ENCODE peak calls at places on chromosomes 7 and 10, in nine cellular contexts. G is BE2C; O is PC-9; M is HAP-1; V is mammary epithelial cell; S is CD8-positive, alpha-beta T cell; U is naive thymus-derived CD4-positive, alpha-beta T cell; T is aorta; B is tibial artery. X is an unnamed sample. For H3K4me1, the result is how much of the 10 kb centered on the place peaks cover.

GRCh38 chr7:84865560-84865959 is 321.3 kb downstream of the SEMA3D start:
- DNase-seq in G (no peak), O (no peak), M (no peak), V (no peak), S (no peak), U (no peak), T (no peak), B (no peak), X (no peak)

GRCh38 chr7:25805027-25805687 is 346.8 kb upstream of the NFE2L3 start:
- DNase-seq in G (peak), O (no peak), M (no peak), V (peak), S (no peak), U (no peak), T (no peak), B (no peak), X (no peak)

GRCh38 chr7:81470084-81470723 is 299.6 kb downstream of the HGF start:
- DNase-seq in G (peak), O (peak), M (peak), V (peak), S (no peak), U (no peak), T (peak), B (peak), X (no peak)

GRCh38 chr10:68110027-68110426 is 739 bp downstream of the MYPN start:
- DNase-seq in G (no peak), O (no peak), M (no peak), V (no peak), S (no peak), U (no peak), T (no peak), B (no peak), X (no peak)

GRCh38 chr10:122213766-122214165 is 57.3 kb upstream of the BTBD16 start:
- DNase-seq in G (no peak), O (no peak), M (no peak), V (no peak), S (no peak), U (no peak), T (no peak), B (no peak), X (no peak)

GRCh38 chr7:7693881-7694280 is 24.5 kb downstream of the RPA3 start:
- DNase-seq in G (no peak), O (no peak), M (no peak), V (peak), S (no peak), U (no peak), T (no peak), B (no peak), X (no peak)

GRCh38 chr7:35697414-35698175 is 2.7 kb upstream of the HERPUD2 start:
- DNase-seq in G (no peak), O (peak), M (no peak), V (peak), S (no peak), U (no peak), T (no peak), B (no peak), X (no peak)

GRCh38 chr10:102451105-102451969 is at the start of gene C10orf95:
- DNase-seq in G (no peak), O (peak), M (peak), V (peak), S (no peak), U (no peak), T (no peak), B (no peak), X (peak)

GRCh38 chr10:133127291-133128125 is 32.5 kb upstream of the KNDC1 start:
- DNase-seq in G (peak), O (no peak), M (peak), V (no peak), S (peak), U (no peak), T (peak), B (no peak), X (peak)

GRCh38 chr7:131329176-131329570 is 1.5 kb downstream of the MKLN1 start:
- DNase-seq in G (no peak), O (no peak), M (no peak), V (no peak), S (no peak), U (no peak), T (no peak), B (no peak), X (no peak)

GRCh38 chr10:93897070-93897797 is 3.5 kb downstream of the SLC35G1 start:
- DNase-seq in G (no peak), O (no peak), M (no peak), V (no peak), S (no peak), U (no peak), T (no peak), B (no peak), X (no peak)

GRCh38 chr10:113880236-113880635 is 25.8 kb downstream of the NHLRC2 start:
- DNase-seq in G (no peak), O (no peak), M (no peak), V (peak), S (no peak), U (no peak), T (no peak), B (no peak), X (no peak)

GRCh38 chr7:2513702-2514101 is 5.9 kb upstream of the LFNG start:
- DNase-seq in G (peak), O (no peak), M (no peak), V (no peak), S (no peak), U (no peak), T (no peak), B (no peak), X (no peak)

GRCh38 chr10:131212763-131213325 is 98.7 kb downstream of the TCERG1L start:
- DNase-seq in G (no peak), O (no peak), M (no peak), V (no peak), S (no peak), U (no peak), T (no peak), B (no peak), X (peak)

GRCh38 chr10:77837248-77837924 is 89.2 kb downstream of the DLG5 start:
- DNase-seq in G (peak), O (no peak), M (peak), V (peak), S (peak), U (peak), T (no peak), B (no peak), X (no peak)

GRCh38 chr7:104956753-104957450 is 57.1 kb upstream of the KMT2E start:
- DNase-seq in G (no peak), O (no peak), M (no peak), V (peak), S (no peak), U (no peak), T (no peak), B (no peak), X (no peak)

GRCh38 chr10:17673517-17674051 is 29.6 kb downstream of the STAM start:
- DNase-seq in G (no peak), O (peak), M (no peak), V (peak), S (no peak), U (no peak), T (no peak), B (no peak), X (no peak)

GRCh38 chr10:17669185-17669872 is 25.4 kb downstream of the STAM start:
- DNase-seq in G (no peak), O (no peak), M (no peak), V (no peak), S (no peak), U (no peak), T (no peak), B (no peak), X (no peak)

GRCh38 chr10:17675638-17676037 is 31.7 kb downstream of the STAM start:
- DNase-seq in G (no peak), O (no peak), M (no peak), V (no peak), S (no peak), U (no peak), T (no peak), B (no peak), X (no peak)

GRCh38 chr10:17668435-17669184 is 24.7 kb downstream of the STAM start:
- DNase-seq in G (no peak), O (no peak), M (no peak), V (no peak), S (no peak), U (no peak), T (no peak), B (no peak), X (no peak)

DNA sequence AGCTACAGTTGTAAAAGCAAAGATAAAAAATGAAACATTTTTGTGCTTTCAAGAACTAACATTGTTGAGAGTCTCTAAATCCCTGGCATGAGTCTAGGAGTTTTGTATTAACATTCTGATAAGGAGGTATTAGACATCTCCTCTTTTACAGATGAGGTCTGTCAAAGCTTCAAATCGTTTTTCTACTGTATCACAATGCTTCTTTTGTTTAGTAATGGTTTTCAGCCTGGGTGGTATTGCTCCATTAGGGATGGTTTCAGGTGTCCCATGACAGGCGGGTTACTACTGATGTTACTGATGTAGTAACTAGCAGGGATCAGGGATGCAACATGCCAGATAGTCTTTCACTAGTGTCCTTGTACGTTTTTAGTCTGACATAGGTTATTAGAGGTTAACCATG is 27.4 kb downstream of the STAM start:
- DNase-seq in G (no peak), O (no peak), M (no peak), V (peak), S (no peak), U (no peak), T (no peak), B (no peak), X (no peak)
- H3K4me1 ChIP-seq in G (under half), O (under half), M (under half), V (under half), S (under half), U (under half), T (under half), B (under half), X (under half)

DNA sequence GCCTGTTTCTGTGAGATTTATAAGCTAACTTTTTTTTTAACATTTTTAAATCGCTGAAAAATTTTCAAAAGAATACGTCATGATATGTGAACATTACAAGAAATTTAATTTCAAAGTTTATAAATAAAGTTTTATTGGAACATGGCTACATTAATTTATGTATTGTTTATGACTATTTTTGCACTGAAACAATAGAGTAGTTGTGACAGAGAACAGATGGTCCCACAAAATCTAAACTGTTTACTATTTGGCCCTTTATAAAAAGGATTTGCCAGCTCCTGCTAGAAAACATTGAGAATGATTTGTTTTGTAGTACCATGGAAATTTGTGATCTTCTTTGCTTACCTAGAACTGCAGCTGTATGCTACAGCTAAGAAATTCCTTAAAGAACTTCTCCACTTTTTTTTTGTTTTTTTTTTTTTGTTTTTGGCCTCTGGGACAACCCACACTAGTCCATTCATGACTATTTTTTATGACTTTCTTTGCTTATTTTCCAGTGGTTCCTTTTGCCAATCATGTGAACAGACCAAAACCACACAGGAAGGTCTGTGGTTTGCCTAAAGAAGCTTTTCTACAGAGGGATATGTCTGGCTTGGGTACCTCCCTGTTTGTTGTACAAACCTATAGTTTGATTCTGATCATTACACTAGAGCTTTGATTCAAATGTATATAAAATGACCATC is 55.7 kb downstream of the ST7 start:
- DNase-seq in G (no peak), O (no peak), M (no peak), V (peak), S (no peak), U (peak), T (no peak), B (no peak), X (no peak)
- H3K4me1 ChIP-seq in G (under half), O (under half), M (under half), V (under half), S (half or more), U (under half), T (under half), B (under half), X (under half)

DNA sequence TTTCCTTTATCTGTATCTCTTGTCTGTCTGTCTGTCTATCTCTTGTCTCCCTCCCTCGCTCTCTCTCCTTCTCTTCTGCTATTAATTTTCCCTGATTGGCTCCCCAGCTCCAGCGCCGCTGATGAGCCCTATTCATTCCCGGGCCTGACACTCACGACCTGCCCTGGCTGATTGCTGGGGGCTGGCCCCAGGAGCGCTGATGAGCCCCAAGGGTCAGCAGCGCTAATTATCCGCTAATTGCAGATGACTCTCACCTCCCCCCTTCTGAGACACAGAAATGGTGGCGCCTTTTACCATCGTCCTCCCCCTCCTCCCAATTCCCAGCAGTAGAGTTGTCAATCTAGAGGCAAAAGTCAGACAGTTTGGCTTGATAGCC is 1.3 kb upstream of the GBX1 start:
- DNase-seq in G (no peak), O (no peak), M (no peak), V (no peak), S (no peak), U (no peak), T (no peak), B (no peak), X (no peak)
- H3K4me1 ChIP-seq in G (under half), O (under half), M (under half), V (under half), S (under half), U (under half), T (under half), B (under half), X (under half)

GRCh38 chr7:98866765-98867164 is 3.0 kb downstream of the TMEM130 start:
- DNase-seq in G (no peak), O (no peak), M (no peak), V (no peak), S (no peak), U (no peak), T (no peak), B (no peak), X (no peak)
- H3K4me1 ChIP-seq in G (under half), O (under half), M (under half), V (under half), S (under half), U (under half), T (under half), B (under half), X (under half)

X was measured in left lung.